ENCODE peak calls at places on chromosomes 3 and 15, in ten cellular contexts. H is fibroblast of the aortic adventitia; C is stimulated activated CD4-positive, alpha-beta T cell treated with anti-CD3 and anti-CD28 coated beads, Interleukin-1b, Interleukin-23, amount 100 ng/mL, for 24 hours; A is GM13977; S is uterus; M is pancreas; X is NCI-H1092 treated with DMSO at 0.1 percent for 48 hours; R is mucosa of gallbladder; L is DMS153; Y is esophagus muscularis mucosa. K is an unnamed sample.

GRCh38 chr3:136982520-136983138 is 24.8 kb downstream of the IL20RB start:
- DNase-seq in X (no peak), M (no peak), C (no peak), H (no peak), Y (no peak), R (no peak), A (no peak), L (no peak), S (no peak), K (no peak)

GRCh38 chr15:84604804-84605203 is 4.0 kb downstream of the ZSCAN2 start:
- DNase-seq in Y (no peak), H (no peak), A (no peak), S (no peak), M (no peak), L (no peak), X (no peak), C (peak), R (no peak), K (no peak)

GRCh38 chr3:87206070-87206469 is 21.0 kb upstream of the CHMP2B start:
- DNase-seq in S (no peak), C (no peak), Y (no peak), L (no peak), R (no peak), X (no peak), M (no peak), H (peak), A (no peak), K (no peak)

GRCh38 chr3:191348098-191348497 is 17.8 kb upstream of the UTS2B start:
- DNase-seq in S (no peak), A (no peak), L (no peak), Y (no peak), H (no peak), X (no peak), M (no peak), R (no peak), C (no peak), K (no peak)

GRCh38 chr3:13211605-13212210 is 138.5 kb upstream of the IQSEC1 start:
- DNase-seq in R (no peak), H (no peak), M (no peak), C (no peak), Y (no peak), X (no peak), A (no peak), S (no peak), L (no peak), K (no peak)

GRCh38 chr3:159077860-159078259 is 276.0 kb downstream of the MFSD1 start:
- DNase-seq in S (no peak), C (no peak), R (no peak), H (peak), A (no peak), L (no peak), Y (no peak), X (no peak), M (no peak), K (no peak)

GRCh38 chr15:34354286-34354685 is 11.2 kb downstream of the NUTM1 start:
- DNase-seq in H (no peak), S (no peak), R (no peak), L (no peak), C (no peak), M (no peak), X (no peak), Y (no peak), A (no peak), K (no peak)

GRCh38 chr3:188207941-188208750 is 54.2 kb downstream of the LPP start:
- DNase-seq in A (no peak), L (no peak), C (no peak), X (no peak), R (no peak), S (no peak), M (no peak), Y (no peak), H (no peak), K (peak)

GRCh38 chr15:52556524-52556923 is 12.3 kb downstream of the ARPP19 start:
- DNase-seq in Y (no peak), C (no peak), A (no peak), H (no peak), R (no peak), L (no peak), S (no peak), X (no peak), M (no peak), K (no peak)

GRCh38 chr15:67468431-67468830 is 52.5 kb upstream of the C15orf61 start:
- DNase-seq in C (no peak), L (no peak), R (no peak), H (no peak), M (no peak), X (no peak), A (no peak), Y (no peak), S (no peak), K (no peak)

GRCh38 chr3:23712656-23713559 is 92.8 kb upstream of the UBE2E1 start:
- DNase-seq in A (no peak), M (peak), X (peak), L (peak), Y (no peak), H (peak), C (no peak), R (peak), S (peak), K (peak)

GRCh38 chr3:16898595-16899395 is 14.0 kb downstream of the PLCL2 start:
- DNase-seq in R (no peak), A (no peak), H (no peak), Y (no peak), S (no peak), M (peak), C (no peak), L (no peak), X (no peak), K (peak)

GRCh38 chr3:50164984-50165383 is 9.9 kb downstream of the SEMA3F start:
- DNase-seq in X (no peak), M (no peak), C (no peak), L (no peak), A (no peak), S (no peak), Y (no peak), H (no peak), R (no peak), K (no peak)